ENCODE peak calls at places on chromosomes 1 and 21, in nine cellular contexts. Y, W, C, F, I, Q, Z, N and J are unnamed samples.

GRCh38 chr1:29470087-29470787 is 233.9 kb downstream of the PTPRU start:
- DNase-seq in F (no peak), Y (no peak), C (no peak), Q (no peak), Z (no peak), I (no peak), N (no peak), W (no peak), J (no peak)

GRCh38 chr1:163055531-163055930 is 13.6 kb upstream of the RGS4 start:
- DNase-seq in Q (no peak), Y (no peak), C (no peak), N (no peak), Z (no peak), F (no peak), I (no peak), W (no peak), J (no peak)

GRCh38 chr1:99348375-99349132 is 84.3 kb downstream of the PLPPR4 start:
- DNase-seq in Z (no peak), W (no peak), Q (no peak), F (no peak), Y (no peak), C (no peak), I (no peak), N (no peak), J (no peak)

GRCh38 chr21:26451014-26451740 is 121.9 kb downstream of the CYYR1 start:
- DNase-seq in Q (no peak), C (no peak), I (peak), Y (no peak), Z (no peak), N (no peak), W (no peak), F (no peak), J (no peak)

GRCh38 chr1:92486251-92487077 is at the start of gene GFI1:
- DNase-seq in Q (no peak), Y (no peak), C (no peak), I (peak), W (peak), Z (peak), N (peak), F (peak), J (no peak)

GRCh38 chr1:240306673-240307072 is 215.0 kb downstream of the FMN2 start:
- DNase-seq in Q (no peak), W (no peak), F (no peak), N (no peak), Y (no peak), I (no peak), C (peak), Z (no peak), J (no peak)

GRCh38 chr1:203521071-203521794 is 27.3 kb downstream of the OPTC start:
- DNase-seq in W (peak), Z (no peak), F (no peak), I (no peak), Q (no peak), Y (no peak), N (no peak), C (peak), J (no peak)

GRCh38 chr1:234933475-234933874 is 195.2 kb downstream of the TOMM20 start:
- DNase-seq in Q (no peak), I (peak), F (no peak), Y (peak), Z (no peak), C (no peak), N (no peak), W (peak), J (no peak)

GRCh38 chr1:203462878-203463277 is 12.7 kb upstream of the PRELP start:
- DNase-seq in Q (no peak), C (peak), N (no peak), F (no peak), Z (no peak), W (no peak), I (peak), Y (peak), J (peak)

GRCh38 chr1:8871965-8872399 is 6.5 kb downstream of the ENO1 start:
- DNase-seq in I (no peak), W (no peak), Y (no peak), F (no peak), Q (no peak), N (no peak), C (no peak), Z (no peak), J (no peak)